ENCODE peak calls at places on chromosomes 5 and 9, in four cellular contexts. One of them, this sample, is unnamed. For H3K9me3, the result is how much of the 10 kb centered on the place peaks cover.

GRCh38 chr5:141654298-141654697 is 3.1 kb upstream of the FCHSD1 start:
- DNase-seq in PC-3: peak
- DNase-seq in RWPE2: no peak
- DNase-seq in tibial artery: no peak
- DNase-seq in this sample: no peak

GRCh38 chr5:73199671-73200070 is 26.7 kb downstream of the TMEM174 start:
- DNase-seq in RWPE2: no peak
- DNase-seq in tibial artery: no peak
- DNase-seq in PC-3: no peak
- DNase-seq in this sample: no peak

GRCh38 chr9:32378993-32379729 is 5.3 kb upstream of the ACO1 start:
- DNase-seq in tibial artery: no peak
- DNase-seq in RWPE2: no peak
- DNase-seq in PC-3: peak
- DNase-seq in this sample: no peak

GRCh38 chr9:69594180-69594579 is 78.0 kb downstream of the APBA1 start:
- DNase-seq in tibial artery: no peak
- DNase-seq in PC-3: no peak
- DNase-seq in RWPE2: no peak
- DNase-seq in this sample: no peak

GRCh38 chr9:95218790-95219189 is 98.7 kb downstream of the FANCC start:
- DNase-seq in tibial artery: no peak
- DNase-seq in PC-3: no peak
- DNase-seq in RWPE2: no peak
- DNase-seq in this sample: no peak

GRCh38 chr9:17117372-17117771 is 17.5 kb upstream of the CNTLN start:
- DNase-seq in RWPE2: no peak
- DNase-seq in tibial artery: no peak
- DNase-seq in PC-3: no peak
- DNase-seq in this sample: no peak

GRCh38 chr5:76499528-76500161 is 96.6 kb downstream of the IQGAP2 start:
- DNase-seq in tibial artery: no peak
- DNase-seq in PC-3: no peak
- DNase-seq in RWPE2: no peak
- DNase-seq in this sample: no peak

GRCh38 chr5:150278916-150279315 is 10.7 kb downstream of the CAMK2A start:
- DNase-seq in tibial artery: no peak
- DNase-seq in PC-3: peak
- DNase-seq in RWPE2: no peak
- DNase-seq in this sample: no peak

GRCh38 chr5:127988149-127988755 is 95.3 kb upstream of the SLC12A2 start:
- DNase-seq in PC-3: peak
- DNase-seq in tibial artery: no peak
- DNase-seq in RWPE2: no peak
- DNase-seq in this sample: no peak

GRCh38 chr5:174204914-174205313 is 159.4 kb downstream of the NSG2 start:
- DNase-seq in tibial artery: no peak
- DNase-seq in RWPE2: no peak
- DNase-seq in PC-3: peak
- DNase-seq in this sample: no peak

GRCh38 chr9:84669008-84669292 is 579 bp upstream of the NTRK2 start:
- DNase-seq in RWPE2: no peak
- DNase-seq in tibial artery: no peak
- DNase-seq in PC-3: no peak
- DNase-seq in this sample: no peak

GRCh38 chr9:2120926-2121689 is 106.0 kb downstream of the SMARCA2 start:
- DNase-seq in PC-3: peak
- DNase-seq in RWPE2: no peak
- DNase-seq in tibial artery: no peak
- DNase-seq in this sample: no peak

GRCh38 chr5:11227064-11227463 is 466.0 kb upstream of the DAP start:
- DNase-seq in PC-3: no peak
- DNase-seq in RWPE2: no peak
- DNase-seq in tibial artery: no peak
- DNase-seq in this sample: no peak

GRCh38 chr5:135215617-135215995 is 181.6 kb upstream of the PITX1 start:
- DNase-seq in RWPE2: no peak
- DNase-seq in PC-3: no peak
- DNase-seq in tibial artery: no peak
- DNase-seq in this sample: no peak

GRCh38 chr9:132949709-132950108 is 5.3 kb upstream of the TSC1 start:
- DNase-seq in PC-3: no peak
- DNase-seq in RWPE2: no peak
- DNase-seq in tibial artery: no peak
- DNase-seq in this sample: no peak

GRCh38 chr9:124513374-124513994 is 6.3 kb upstream of the NR5A1 start:
- DNase-seq in RWPE2: no peak
- DNase-seq in tibial artery: no peak
- DNase-seq in PC-3: peak
- DNase-seq in this sample: no peak

GRCh38 chr9:89363921-89364663 is 45.8 kb downstream of the SECISBP2 start:
- DNase-seq in RWPE2: no peak
- DNase-seq in PC-3: no peak
- DNase-seq in tibial artery: peak
- DNase-seq in this sample: peak

DNA sequence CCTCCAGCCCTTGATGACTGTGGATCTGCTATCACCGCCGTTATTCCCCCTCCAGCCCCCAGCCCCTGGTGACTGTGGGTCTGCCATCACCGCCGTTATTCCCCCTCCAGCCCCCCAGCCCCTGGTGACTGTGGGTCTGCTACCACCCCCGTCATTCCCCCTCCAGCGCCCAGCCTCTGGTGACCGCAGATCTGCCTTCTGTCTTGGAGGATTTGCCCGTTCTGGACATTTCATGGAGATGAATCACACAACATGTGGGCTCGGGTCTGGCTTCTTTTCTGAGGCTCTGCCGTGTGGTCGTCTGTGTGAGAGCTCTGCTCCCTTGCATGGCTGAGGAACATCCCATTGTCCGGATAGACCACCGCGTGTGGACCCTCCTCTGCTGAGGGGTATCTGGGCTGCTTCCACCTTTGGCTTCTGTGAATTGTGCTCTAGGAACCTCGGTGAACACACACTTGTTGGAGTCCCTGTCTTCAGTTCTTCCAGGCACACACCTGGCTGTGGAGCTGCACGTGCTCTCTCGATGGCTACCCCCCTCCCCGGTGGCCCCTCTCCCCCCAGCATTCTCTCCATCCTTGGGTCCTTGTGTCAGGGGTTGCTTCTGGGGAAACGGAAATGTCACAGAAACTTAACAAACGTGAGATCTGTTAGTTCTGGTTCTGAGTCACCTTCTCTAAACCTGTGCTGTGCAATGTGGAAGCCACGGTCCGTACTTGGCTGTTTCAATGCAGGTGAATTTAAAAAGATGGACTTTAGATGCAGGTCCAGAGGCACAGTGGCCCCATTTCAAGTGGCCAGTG is 105.3 kb upstream of the COL5A1 start:
- DNase-seq in tibial artery: no peak
- DNase-seq in PC-3: peak
- DNase-seq in RWPE2: peak
- DNase-seq in this sample: no peak
- H3K27ac ChIP-seq in tibial artery: no peak
- H3K27ac ChIP-seq in PC-3: no peak
- H3K27ac ChIP-seq in RWPE2: peak
- H3K27ac ChIP-seq in this sample: no peak

GRCh38 chr5:180259260-180259611 is 32.6 kb downstream of the MAPK9 start:
- DNase-seq in RWPE2: no peak
- DNase-seq in tibial artery: no peak
- DNase-seq in PC-3: peak
- DNase-seq in this sample: no peak
- H3K9me3 ChIP-seq in RWPE2: half or more
- H3K9me3 ChIP-seq in tibial artery: under half
- H3K9me3 ChIP-seq in PC-3: half or more
- H3K9me3 ChIP-seq in this sample: half or more

GRCh38 chr9:92715488-92716231 is 45.7 kb upstream of the IPPK start:
- DNase-seq in PC-3: no peak
- DNase-seq in tibial artery: no peak
- DNase-seq in RWPE2: peak
- DNase-seq in this sample: no peak

GRCh38 chr9:92713528-92713927 is 43.6 kb upstream of the IPPK start:
- DNase-seq in PC-3: no peak
- DNase-seq in tibial artery: no peak
- DNase-seq in RWPE2: no peak
- DNase-seq in this sample: no peak

GRCh38 chr9:92714016-92714415 is 44.1 kb upstream of the IPPK start:
- DNase-seq in RWPE2: no peak
- DNase-seq in tibial artery: no peak
- DNase-seq in PC-3: no peak
- DNase-seq in this sample: no peak

GRCh38 chr9:92716557-92716956 is 46.6 kb upstream of the IPPK start:
- DNase-seq in tibial artery: peak
- DNase-seq in PC-3: peak
- DNase-seq in RWPE2: peak
- DNase-seq in this sample: no peak

DNA sequence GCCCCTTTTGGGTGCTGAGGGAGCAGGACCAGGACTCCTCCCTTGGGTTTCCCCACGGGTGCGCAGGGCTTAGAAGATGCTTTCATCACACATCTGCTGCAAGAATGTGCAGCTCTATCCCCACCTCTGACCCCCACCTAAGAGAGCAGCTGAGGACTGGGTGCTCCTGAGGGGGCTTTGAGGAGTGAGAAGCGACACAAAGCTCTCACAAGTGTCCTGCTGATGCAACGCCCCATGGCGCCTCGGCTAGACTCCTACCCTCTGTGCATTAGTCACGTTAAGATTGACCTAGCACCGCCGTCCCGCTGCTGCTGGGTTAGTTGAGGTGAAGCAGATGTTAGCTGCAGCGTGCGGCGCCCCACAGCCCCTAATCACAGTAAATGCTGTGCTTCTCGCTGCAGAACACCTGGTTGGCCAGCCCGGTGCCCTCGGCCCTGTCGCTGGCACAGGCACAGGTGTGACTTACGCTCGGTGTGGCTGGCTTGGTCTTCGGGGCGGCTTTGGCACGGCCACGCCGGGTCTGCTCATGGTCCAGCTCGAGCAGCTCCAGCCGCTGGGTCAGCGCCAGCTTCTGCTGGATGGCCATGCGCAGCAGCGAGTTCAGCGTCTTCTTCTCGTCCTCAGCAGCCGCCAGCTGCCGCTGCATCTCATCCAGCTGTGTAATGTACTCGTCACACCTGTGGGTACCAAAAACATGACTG is 45.0 kb upstream of the IPPK start:
- DNase-seq in RWPE2: peak
- DNase-seq in PC-3: no peak
- DNase-seq in tibial artery: no peak
- DNase-seq in this sample: no peak
- H3K27ac ChIP-seq in RWPE2: peak
- H3K27ac ChIP-seq in PC-3: no peak
- H3K27ac ChIP-seq in tibial artery: no peak
- H3K27ac ChIP-seq in this sample: no peak

GRCh38 chr5:2282034-2282690 is 399.4 kb upstream of the IRX4 start:
- DNase-seq in RWPE2: no peak
- DNase-seq in tibial artery: no peak
- DNase-seq in PC-3: no peak
- DNase-seq in this sample: peak
- H3K9me3 ChIP-seq in RWPE2: under half
- H3K9me3 ChIP-seq in tibial artery: under half
- H3K9me3 ChIP-seq in PC-3: under half
- H3K9me3 ChIP-seq in this sample: under half

DNA sequence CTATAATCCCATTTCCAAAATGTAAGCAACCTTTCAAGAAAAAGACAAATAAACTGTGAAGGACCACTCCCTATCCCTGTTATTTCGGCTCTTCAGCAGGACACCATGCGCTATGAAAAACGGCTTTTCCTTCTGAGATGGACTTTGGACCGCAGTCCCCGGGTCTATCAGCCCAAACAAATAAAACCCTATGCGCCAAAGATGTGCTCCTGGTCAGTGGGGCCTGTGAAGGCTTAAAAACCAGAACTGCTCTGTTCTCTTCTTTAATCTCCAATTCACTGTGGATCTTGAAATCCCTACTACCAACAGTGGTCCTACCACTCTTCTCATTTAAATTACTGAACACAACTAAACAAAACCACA is 33.3 kb downstream of the RAPGEF1 start:
- DNase-seq in tibial artery: no peak
- DNase-seq in PC-3: no peak
- DNase-seq in RWPE2: no peak
- DNase-seq in this sample: no peak
- H3K27ac ChIP-seq in tibial artery: no peak
- H3K27ac ChIP-seq in PC-3: no peak
- H3K27ac ChIP-seq in RWPE2: no peak
- H3K27ac ChIP-seq in this sample: peak

This sample was measured in sigmoid colon.